ENCODE peak calls at places on chromosomes 7 and 10, in eight cellular contexts. One of them, this sample, is unnamed.

GRCh38 chr10:22244001-22244400 is 26.2 kb upstream of the EBLN1 start:
- DNase-seq in cardiac muscle cell: no peak
- DNase-seq in AG04450: no peak
- DNase-seq in CD8-positive, alpha-beta memory T cell: no peak
- DNase-seq in foreskin keratinocyte: no peak
- DNase-seq in mammary epithelial cell: no peak
- DNase-seq in GM12878: no peak
- DNase-seq in WERI-Rb-1: peak
- DNase-seq in this sample: no peak

GRCh38 chr10:58765905-58766304 is 253.2 kb downstream of the BICC1 start:
- DNase-seq in cardiac muscle cell: no peak
- DNase-seq in AG04450: no peak
- DNase-seq in WERI-Rb-1: no peak
- DNase-seq in GM12878: no peak
- DNase-seq in foreskin keratinocyte: no peak
- DNase-seq in mammary epithelial cell: no peak
- DNase-seq in CD8-positive, alpha-beta memory T cell: no peak
- DNase-seq in this sample: no peak

GRCh38 chr7:44147026-44147881 is 6.1 kb upstream of the MYL7 start:
- DNase-seq in AG04450: no peak
- DNase-seq in GM12878: no peak
- DNase-seq in mammary epithelial cell: no peak
- DNase-seq in WERI-Rb-1: peak
- DNase-seq in foreskin keratinocyte: no peak
- DNase-seq in CD8-positive, alpha-beta memory T cell: no peak
- DNase-seq in cardiac muscle cell: peak
- DNase-seq in this sample: no peak

GRCh38 chr7:151081170-151082101 is 827 bp upstream of the FASTK start:
- DNase-seq in foreskin keratinocyte: peak
- DNase-seq in cardiac muscle cell: no peak
- DNase-seq in WERI-Rb-1: no peak
- DNase-seq in mammary epithelial cell: peak
- DNase-seq in GM12878: no peak
- DNase-seq in CD8-positive, alpha-beta memory T cell: no peak
- DNase-seq in AG04450: no peak
- DNase-seq in this sample: no peak

GRCh38 chr7:2504818-2505375 is 14.7 kb upstream of the LFNG start:
- DNase-seq in WERI-Rb-1: no peak
- DNase-seq in CD8-positive, alpha-beta memory T cell: no peak
- DNase-seq in foreskin keratinocyte: no peak
- DNase-seq in cardiac muscle cell: no peak
- DNase-seq in mammary epithelial cell: no peak
- DNase-seq in GM12878: no peak
- DNase-seq in AG04450: no peak
- DNase-seq in this sample: peak

GRCh38 chr10:110005716-110006115 is 2.1 kb upstream of the ADD3 start:
- DNase-seq in foreskin keratinocyte: no peak
- DNase-seq in WERI-Rb-1: peak
- DNase-seq in mammary epithelial cell: peak
- DNase-seq in AG04450: peak
- DNase-seq in cardiac muscle cell: peak
- DNase-seq in GM12878: no peak
- DNase-seq in CD8-positive, alpha-beta memory T cell: no peak
- DNase-seq in this sample: no peak

GRCh38 chr7:25103766-25104165 is 21.3 kb downstream of the CYCS start:
- DNase-seq in GM12878: no peak
- DNase-seq in AG04450: no peak
- DNase-seq in foreskin keratinocyte: no peak
- DNase-seq in WERI-Rb-1: no peak
- DNase-seq in mammary epithelial cell: no peak
- DNase-seq in cardiac muscle cell: no peak
- DNase-seq in CD8-positive, alpha-beta memory T cell: no peak
- DNase-seq in this sample: no peak

GRCh38 chr7:84134169-84134568 is 60.4 kb downstream of the SEMA3A start:
- DNase-seq in CD8-positive, alpha-beta memory T cell: no peak
- DNase-seq in GM12878: no peak
- DNase-seq in mammary epithelial cell: no peak
- DNase-seq in foreskin keratinocyte: no peak
- DNase-seq in WERI-Rb-1: no peak
- DNase-seq in AG04450: no peak
- DNase-seq in cardiac muscle cell: no peak
- DNase-seq in this sample: no peak

GRCh38 chr10:58457761-58458616 is 54.7 kb upstream of the BICC1 start:
- DNase-seq in WERI-Rb-1: no peak
- DNase-seq in CD8-positive, alpha-beta memory T cell: no peak
- DNase-seq in foreskin keratinocyte: no peak
- DNase-seq in GM12878: no peak
- DNase-seq in cardiac muscle cell: no peak
- DNase-seq in mammary epithelial cell: peak
- DNase-seq in AG04450: peak
- DNase-seq in this sample: no peak

GRCh38 chr10:52771534-52772455 is 789 bp downstream of the MBL2 start:
- DNase-seq in CD8-positive, alpha-beta memory T cell: no peak
- DNase-seq in WERI-Rb-1: no peak
- DNase-seq in foreskin keratinocyte: peak
- DNase-seq in cardiac muscle cell: no peak
- DNase-seq in AG04450: no peak
- DNase-seq in mammary epithelial cell: peak
- DNase-seq in GM12878: no peak
- DNase-seq in this sample: no peak

GRCh38 chr10:47165711-47166404 is 134.1 kb upstream of the GDF10 start:
- DNase-seq in GM12878: no peak
- DNase-seq in foreskin keratinocyte: peak
- DNase-seq in AG04450: peak
- DNase-seq in mammary epithelial cell: no peak
- DNase-seq in WERI-Rb-1: no peak
- DNase-seq in cardiac muscle cell: no peak
- DNase-seq in CD8-positive, alpha-beta memory T cell: no peak
- DNase-seq in this sample: peak

GRCh38 chr10:96587255-96588059 is 645 bp upstream of the TM9SF3 start:
- DNase-seq in foreskin keratinocyte: peak
- DNase-seq in CD8-positive, alpha-beta memory T cell: no peak
- DNase-seq in WERI-Rb-1: peak
- DNase-seq in cardiac muscle cell: no peak
- DNase-seq in GM12878: no peak
- DNase-seq in AG04450: peak
- DNase-seq in mammary epithelial cell: peak
- DNase-seq in this sample: peak

GRCh38 chr10:73998623-73999622 is 1.0 kb downstream of the VCL start:
- DNase-seq in WERI-Rb-1: peak
- DNase-seq in foreskin keratinocyte: peak
- DNase-seq in GM12878: no peak
- DNase-seq in CD8-positive, alpha-beta memory T cell: peak
- DNase-seq in mammary epithelial cell: peak
- DNase-seq in cardiac muscle cell: peak
- DNase-seq in AG04450: peak
- DNase-seq in this sample: peak

GRCh38 chr10:124106241-124106905 is 13.0 kb upstream of the CHST15 start:
- DNase-seq in mammary epithelial cell: peak
- DNase-seq in foreskin keratinocyte: peak
- DNase-seq in GM12878: peak
- DNase-seq in CD8-positive, alpha-beta memory T cell: no peak
- DNase-seq in cardiac muscle cell: no peak
- DNase-seq in AG04450: peak
- DNase-seq in WERI-Rb-1: no peak
- DNase-seq in this sample: peak
- H3K27ac ChIP-seq in mammary epithelial cell: peak
- H3K27ac ChIP-seq in foreskin keratinocyte: peak
- H3K27ac ChIP-seq in GM12878: peak
- H3K27ac ChIP-seq in CD8-positive, alpha-beta memory T cell: no peak
- H3K27ac ChIP-seq in cardiac muscle cell: no peak
- H3K27ac ChIP-seq in AG04450: no peak
- H3K27ac ChIP-seq in WERI-Rb-1: no peak
- H3K27ac ChIP-seq in this sample: peak

GRCh38 chr10:27742195-27742925 is 3.3 kb downstream of the MKX start:
- DNase-seq in cardiac muscle cell: peak
- DNase-seq in mammary epithelial cell: peak
- DNase-seq in WERI-Rb-1: peak
- DNase-seq in CD8-positive, alpha-beta memory T cell: peak
- DNase-seq in AG04450: peak
- DNase-seq in GM12878: peak
- DNase-seq in foreskin keratinocyte: peak
- DNase-seq in this sample: peak

GRCh38 chr10:27743736-27744477 is 1.7 kb downstream of the MKX start:
- DNase-seq in foreskin keratinocyte: peak
- DNase-seq in GM12878: no peak
- DNase-seq in AG04450: no peak
- DNase-seq in cardiac muscle cell: peak
- DNase-seq in WERI-Rb-1: no peak
- DNase-seq in mammary epithelial cell: peak
- DNase-seq in CD8-positive, alpha-beta memory T cell: no peak
- DNase-seq in this sample: no peak

GRCh38 chr10:27741173-27742091 is 4.2 kb downstream of the MKX start:
- DNase-seq in CD8-positive, alpha-beta memory T cell: no peak
- DNase-seq in foreskin keratinocyte: no peak
- DNase-seq in AG04450: no peak
- DNase-seq in cardiac muscle cell: peak
- DNase-seq in mammary epithelial cell: no peak
- DNase-seq in WERI-Rb-1: no peak
- DNase-seq in GM12878: no peak
- DNase-seq in this sample: no peak

GRCh38 chr10:27744478-27745379 is 890 bp downstream of the MKX start:
- DNase-seq in GM12878: no peak
- DNase-seq in CD8-positive, alpha-beta memory T cell: no peak
- DNase-seq in foreskin keratinocyte: peak
- DNase-seq in AG04450: no peak
- DNase-seq in mammary epithelial cell: peak
- DNase-seq in cardiac muscle cell: peak
- DNase-seq in WERI-Rb-1: no peak
- DNase-seq in this sample: peak

DNA sequence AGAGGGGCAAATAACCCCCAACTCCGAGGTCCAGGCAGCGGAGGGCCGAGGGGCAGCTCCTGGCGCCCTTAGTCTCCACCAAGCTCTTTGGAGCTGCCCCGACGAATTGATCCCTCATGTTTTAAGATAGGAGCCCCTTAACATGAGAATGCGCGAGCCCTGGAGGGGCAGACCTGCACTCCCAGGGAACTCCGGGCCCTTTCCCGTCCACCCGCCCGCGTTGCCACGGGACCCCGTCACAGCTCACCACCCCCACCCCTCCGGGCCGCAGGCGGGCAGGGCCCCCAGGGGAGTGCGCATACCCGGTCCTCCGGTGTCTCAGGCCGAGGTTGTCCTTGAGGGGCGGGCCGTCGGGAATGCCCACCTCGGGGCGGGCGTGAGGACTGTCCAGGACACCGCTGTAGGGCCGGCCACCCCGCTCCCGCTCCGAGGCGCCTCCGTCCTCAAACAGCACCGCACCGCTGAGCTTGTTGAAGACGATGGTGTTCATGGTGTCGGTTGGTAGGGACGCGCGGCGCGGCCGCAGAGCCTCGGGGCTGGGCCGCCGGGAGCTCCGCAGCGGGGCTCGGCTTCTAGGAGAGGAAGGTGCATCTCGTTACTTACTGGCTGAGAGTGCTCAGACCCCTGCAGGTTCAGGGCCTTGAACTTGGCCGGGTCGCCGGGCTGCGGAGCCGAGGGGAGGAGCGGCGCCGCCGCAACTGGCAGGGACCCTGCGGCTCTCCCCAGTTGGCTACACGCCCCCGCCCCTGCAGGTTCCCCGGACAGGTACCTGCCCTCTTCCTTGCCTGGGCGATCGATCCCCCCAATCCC is 2.5 kb downstream of the MKX start:
- DNase-seq in mammary epithelial cell: peak
- DNase-seq in cardiac muscle cell: peak
- DNase-seq in AG04450: no peak
- DNase-seq in WERI-Rb-1: no peak
- DNase-seq in GM12878: no peak
- DNase-seq in CD8-positive, alpha-beta memory T cell: no peak
- DNase-seq in foreskin keratinocyte: peak
- DNase-seq in this sample: peak
- H3K27ac ChIP-seq in mammary epithelial cell: no peak
- H3K27ac ChIP-seq in cardiac muscle cell: no peak
- H3K27ac ChIP-seq in AG04450: peak
- H3K27ac ChIP-seq in WERI-Rb-1: no peak
- H3K27ac ChIP-seq in GM12878: no peak
- H3K27ac ChIP-seq in CD8-positive, alpha-beta memory T cell: no peak
- H3K27ac ChIP-seq in foreskin keratinocyte: no peak
- H3K27ac ChIP-seq in this sample: peak

GRCh38 chr10:30540286-30540685 is 89.3 kb downstream of the LYZL2 start:
- DNase-seq in WERI-Rb-1: no peak
- DNase-seq in cardiac muscle cell: no peak
- DNase-seq in GM12878: no peak
- DNase-seq in mammary epithelial cell: peak
- DNase-seq in CD8-positive, alpha-beta memory T cell: no peak
- DNase-seq in AG04450: no peak
- DNase-seq in foreskin keratinocyte: peak
- DNase-seq in this sample: no peak

GRCh38 chr10:30536578-30536977 is 93.0 kb downstream of the LYZL2 start:
- DNase-seq in WERI-Rb-1: no peak
- DNase-seq in AG04450: no peak
- DNase-seq in foreskin keratinocyte: no peak
- DNase-seq in mammary epithelial cell: no peak
- DNase-seq in CD8-positive, alpha-beta memory T cell: no peak
- DNase-seq in cardiac muscle cell: no peak
- DNase-seq in GM12878: no peak
- DNase-seq in this sample: no peak

GRCh38 chr10:30537586-30537985 is 92.0 kb downstream of the LYZL2 start:
- DNase-seq in cardiac muscle cell: no peak
- DNase-seq in GM12878: no peak
- DNase-seq in AG04450: no peak
- DNase-seq in CD8-positive, alpha-beta memory T cell: no peak
- DNase-seq in WERI-Rb-1: no peak
- DNase-seq in foreskin keratinocyte: no peak
- DNase-seq in mammary epithelial cell: no peak
- DNase-seq in this sample: no peak

GRCh38 chr10:30535677-30536076 is 93.9 kb downstream of the LYZL2 start:
- DNase-seq in CD8-positive, alpha-beta memory T cell: no peak
- DNase-seq in mammary epithelial cell: no peak
- DNase-seq in foreskin keratinocyte: no peak
- DNase-seq in AG04450: no peak
- DNase-seq in cardiac muscle cell: no peak
- DNase-seq in GM12878: no peak
- DNase-seq in WERI-Rb-1: no peak
- DNase-seq in this sample: no peak

GRCh38 chr10:30538086-30538485 is 91.5 kb downstream of the LYZL2 start:
- DNase-seq in mammary epithelial cell: no peak
- DNase-seq in foreskin keratinocyte: peak
- DNase-seq in GM12878: no peak
- DNase-seq in cardiac muscle cell: no peak
- DNase-seq in WERI-Rb-1: no peak
- DNase-seq in AG04450: no peak
- DNase-seq in CD8-positive, alpha-beta memory T cell: no peak
- DNase-seq in this sample: no peak
- H3K27ac ChIP-seq in mammary epithelial cell: no peak
- H3K27ac ChIP-seq in foreskin keratinocyte: no peak
- H3K27ac ChIP-seq in GM12878: no peak
- H3K27ac ChIP-seq in cardiac muscle cell: no peak
- H3K27ac ChIP-seq in WERI-Rb-1: no peak
- H3K27ac ChIP-seq in AG04450: no peak
- H3K27ac ChIP-seq in CD8-positive, alpha-beta memory T cell: no peak
- H3K27ac ChIP-seq in this sample: no peak

DNA sequence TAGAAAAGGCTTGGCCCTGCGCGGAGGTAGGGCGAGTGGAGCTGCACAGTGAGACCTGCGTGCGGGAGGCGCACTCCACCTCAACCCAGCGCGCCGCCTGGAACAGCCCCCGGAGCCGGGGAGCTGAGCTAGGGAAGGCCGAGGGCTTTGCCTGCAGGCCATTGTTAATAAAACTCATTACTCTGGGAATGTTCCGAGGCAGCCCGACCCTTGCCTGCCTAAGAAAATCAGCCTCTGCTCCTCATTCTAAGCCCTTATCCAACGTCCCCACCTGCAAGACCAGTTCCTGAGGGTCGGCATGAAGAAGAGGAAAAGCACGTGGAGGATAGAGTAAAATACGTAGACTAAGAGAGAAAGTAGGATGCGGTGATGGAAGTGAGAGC is 55.3 kb downstream of the C7orf25 start:
- DNase-seq in WERI-Rb-1: peak
- DNase-seq in cardiac muscle cell: no peak
- DNase-seq in CD8-positive, alpha-beta memory T cell: no peak
- DNase-seq in GM12878: no peak
- DNase-seq in mammary epithelial cell: no peak
- DNase-seq in foreskin keratinocyte: peak
- DNase-seq in AG04450: no peak
- DNase-seq in this sample: no peak
- H3K27ac ChIP-seq in WERI-Rb-1: no peak
- H3K27ac ChIP-seq in cardiac muscle cell: no peak
- H3K27ac ChIP-seq in CD8-positive, alpha-beta memory T cell: no peak
- H3K27ac ChIP-seq in GM12878: no peak
- H3K27ac ChIP-seq in mammary epithelial cell: no peak
- H3K27ac ChIP-seq in foreskin keratinocyte: peak
- H3K27ac ChIP-seq in AG04450: no peak
- H3K27ac ChIP-seq in this sample: no peak

This sample was measured in pancreas.